ENCODE peak calls at places on chromosomes 12 and 14, in five cellular contexts. One of them, this sample, is unnamed. For H3K36me3, the result is how much of the 10 kb centered on the place peaks cover.

GRCh38 chr12:67797769-67798168 is 149.2 kb downstream of the DYRK2 start:
- DNase-seq in GM23338: no peak
- DNase-seq in GM23248: no peak
- DNase-seq in astrocyte: no peak
- DNase-seq in psoas muscle: no peak
- DNase-seq in this sample: no peak

GRCh38 chr14:46054526-46054925 is 597.1 kb downstream of the RPL10L start:
- DNase-seq in GM23248: peak
- DNase-seq in astrocyte: peak
- DNase-seq in GM23338: no peak
- DNase-seq in psoas muscle: no peak
- DNase-seq in this sample: no peak

GRCh38 chr12:6370994-6371754 is 4.2 kb downstream of the SCNN1A start:
- DNase-seq in astrocyte: peak
- DNase-seq in psoas muscle: peak
- DNase-seq in GM23248: peak
- DNase-seq in GM23338: peak
- DNase-seq in this sample: no peak

GRCh38 chr12:9730591-9730990 is 2.3 kb downstream of the CLECL1 start:
- DNase-seq in GM23248: no peak
- DNase-seq in astrocyte: no peak
- DNase-seq in psoas muscle: no peak
- DNase-seq in GM23338: no peak
- DNase-seq in this sample: no peak

GRCh38 chr14:74034572-74034971 is 15.4 kb downstream of the BBOF1 start:
- DNase-seq in psoas muscle: no peak
- DNase-seq in GM23248: no peak
- DNase-seq in GM23338: no peak
- DNase-seq in astrocyte: no peak
- DNase-seq in this sample: no peak

GRCh38 chr12:52949413-52950331 is 754 bp downstream of the KRT18 start:
- DNase-seq in GM23338: peak
- DNase-seq in psoas muscle: no peak
- DNase-seq in astrocyte: peak
- DNase-seq in GM23248: peak
- DNase-seq in this sample: no peak

GRCh38 chr14:53874704-53875103 is 81.9 kb downstream of the BMP4 start:
- DNase-seq in GM23338: no peak
- DNase-seq in astrocyte: no peak
- DNase-seq in psoas muscle: peak
- DNase-seq in GM23248: no peak
- DNase-seq in this sample: no peak

GRCh38 chr14:51424569-51425251 is 184.7 kb downstream of the TMX1 start:
- DNase-seq in GM23248: peak
- DNase-seq in psoas muscle: peak
- DNase-seq in astrocyte: peak
- DNase-seq in GM23338: peak
- DNase-seq in this sample: no peak

GRCh38 chr12:42609605-42610004 is 20.1 kb upstream of the PRICKLE1 start:
- DNase-seq in GM23248: peak
- DNase-seq in GM23338: no peak
- DNase-seq in psoas muscle: no peak
- DNase-seq in astrocyte: no peak
- DNase-seq in this sample: no peak

GRCh38 chr12:1553987-1554982 is 40.1 kb downstream of the FBXL14 start:
- DNase-seq in GM23248: no peak
- DNase-seq in psoas muscle: no peak
- DNase-seq in astrocyte: no peak
- DNase-seq in GM23338: no peak
- DNase-seq in this sample: no peak

GRCh38 chr12:123471374-123472068 is 13.6 kb downstream of the SNRNP35 start:
- DNase-seq in psoas muscle: peak
- DNase-seq in astrocyte: peak
- DNase-seq in GM23338: no peak
- DNase-seq in GM23248: peak
- DNase-seq in this sample: peak

GRCh38 chr12:124397807-124398577 is 103.1 kb downstream of the RFLNA start:
- DNase-seq in psoas muscle: peak
- DNase-seq in astrocyte: no peak
- DNase-seq in GM23248: peak
- DNase-seq in GM23338: no peak
- DNase-seq in this sample: no peak

GRCh38 chr12:132539016-132539773 is 49.2 kb downstream of the FBRSL1 start:
- DNase-seq in GM23338: no peak
- DNase-seq in psoas muscle: no peak
- DNase-seq in GM23248: no peak
- DNase-seq in astrocyte: no peak
- DNase-seq in this sample: no peak

GRCh38 chr12:51011960-51012359 is 14.2 kb downstream of the SLC11A2 start:
- DNase-seq in astrocyte: no peak
- DNase-seq in psoas muscle: no peak
- DNase-seq in GM23338: no peak
- DNase-seq in GM23248: peak
- DNase-seq in this sample: no peak

GRCh38 chr14:27370775-27371174 is 772.9 kb upstream of the NOVA1 start:
- DNase-seq in astrocyte: no peak
- DNase-seq in GM23338: no peak
- DNase-seq in psoas muscle: no peak
- DNase-seq in GM23248: no peak
- DNase-seq in this sample: no peak

GRCh38 chr12:14394317-14395058 is 29.0 kb downstream of the ATF7IP start:
- DNase-seq in GM23248: peak
- DNase-seq in psoas muscle: no peak
- DNase-seq in GM23338: peak
- DNase-seq in astrocyte: peak
- DNase-seq in this sample: no peak

GRCh38 chr12:113298861-113299545 is 35.9 kb downstream of the SLC8B1 start:
- DNase-seq in GM23338: no peak
- DNase-seq in GM23248: peak
- DNase-seq in psoas muscle: peak
- DNase-seq in astrocyte: peak
- DNase-seq in this sample: peak

GRCh38 chr14:50599700-50600444 is 39.9 kb downstream of the ATL1 start:
- DNase-seq in GM23248: peak
- DNase-seq in astrocyte: peak
- DNase-seq in GM23338: peak
- DNase-seq in psoas muscle: no peak
- DNase-seq in this sample: no peak

GRCh38 chr14:21467620-21468019 is 9.1 kb downstream of the RAB2B start:
- DNase-seq in astrocyte: peak
- DNase-seq in GM23248: peak
- DNase-seq in psoas muscle: no peak
- DNase-seq in GM23338: no peak
- DNase-seq in this sample: no peak

GRCh38 chr14:69941768-69942742 is 62.8 kb downstream of the SMOC1 start:
- DNase-seq in GM23338: no peak
- DNase-seq in astrocyte: no peak
- DNase-seq in GM23248: no peak
- DNase-seq in psoas muscle: no peak
- DNase-seq in this sample: no peak

GRCh38 chr14:34700622-34701130 is 13.7 kb downstream of the CFL2 start:
- DNase-seq in psoas muscle: no peak
- DNase-seq in GM23248: peak
- DNase-seq in astrocyte: no peak
- DNase-seq in GM23338: no peak
- DNase-seq in this sample: no peak

GRCh38 chr12:106629797-106630669 is 47.2 kb downstream of the RFX4 start:
- DNase-seq in GM23248: peak
- DNase-seq in GM23338: no peak
- DNase-seq in astrocyte: peak
- DNase-seq in psoas muscle: no peak
- DNase-seq in this sample: no peak

GRCh38 chr14:103949386-103949785 is 7.1 kb upstream of the RD3L start:
- DNase-seq in GM23338: no peak
- DNase-seq in GM23248: no peak
- DNase-seq in psoas muscle: no peak
- DNase-seq in astrocyte: no peak
- DNase-seq in this sample: no peak

GRCh38 chr12:52584156-52584682 is 10.6 kb upstream of the KRT74 start:
- DNase-seq in GM23248: no peak
- DNase-seq in astrocyte: no peak
- DNase-seq in psoas muscle: no peak
- DNase-seq in GM23338: no peak
- DNase-seq in this sample: no peak

GRCh38 chr12:79046021-79046420 is 181.4 kb downstream of the SYT1 start:
- DNase-seq in psoas muscle: no peak
- DNase-seq in astrocyte: no peak
- DNase-seq in GM23248: no peak
- DNase-seq in GM23338: no peak
- DNase-seq in this sample: no peak

GRCh38 chr12:1865284-1865866 is 45.0 kb downstream of the LRTM2 start:
- DNase-seq in psoas muscle: no peak
- DNase-seq in GM23338: peak
- DNase-seq in GM23248: no peak
- DNase-seq in astrocyte: no peak
- DNase-seq in this sample: no peak

GRCh38 chr12:1993341-1993740 is 10.9 kb downstream of the DCP1B start:
- DNase-seq in GM23248: peak
- DNase-seq in astrocyte: peak
- DNase-seq in GM23338: no peak
- DNase-seq in psoas muscle: no peak
- DNase-seq in this sample: no peak

GRCh38 chr14:81452766-81453165 is 52.6 kb upstream of the STON2 start:
- DNase-seq in psoas muscle: no peak
- DNase-seq in GM23248: peak
- DNase-seq in GM23338: no peak
- DNase-seq in astrocyte: no peak
- DNase-seq in this sample: no peak

DNA sequence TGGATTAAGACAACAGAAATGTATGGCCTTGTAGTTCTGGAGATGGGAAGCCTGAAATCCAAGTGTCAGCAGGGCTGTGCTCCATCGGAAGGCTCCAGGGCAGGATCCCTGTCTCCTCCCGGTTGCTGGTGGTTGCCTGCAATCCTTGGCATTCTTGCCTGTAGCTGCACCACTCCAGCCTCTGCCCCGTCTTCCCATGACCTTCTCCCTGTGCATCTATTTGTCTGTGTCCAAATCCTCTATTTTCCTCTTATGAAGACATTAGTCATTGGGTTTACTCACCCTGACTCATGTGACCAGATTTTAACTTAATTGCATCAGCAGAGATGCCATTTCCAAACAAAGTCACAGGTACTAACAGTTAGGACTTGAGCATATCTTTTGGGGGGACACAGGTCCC is 15.1 kb downstream of the TUNAR start:
- DNase-seq in GM23338: no peak
- DNase-seq in psoas muscle: no peak
- DNase-seq in GM23248: peak
- DNase-seq in astrocyte: peak
- DNase-seq in this sample: no peak
- H3K27ac ChIP-seq in GM23338: no peak
- H3K27ac ChIP-seq in psoas muscle: no peak
- H3K27ac ChIP-seq in GM23248: peak
- H3K27ac ChIP-seq in astrocyte: peak
- H3K27ac ChIP-seq in this sample: no peak

DNA sequence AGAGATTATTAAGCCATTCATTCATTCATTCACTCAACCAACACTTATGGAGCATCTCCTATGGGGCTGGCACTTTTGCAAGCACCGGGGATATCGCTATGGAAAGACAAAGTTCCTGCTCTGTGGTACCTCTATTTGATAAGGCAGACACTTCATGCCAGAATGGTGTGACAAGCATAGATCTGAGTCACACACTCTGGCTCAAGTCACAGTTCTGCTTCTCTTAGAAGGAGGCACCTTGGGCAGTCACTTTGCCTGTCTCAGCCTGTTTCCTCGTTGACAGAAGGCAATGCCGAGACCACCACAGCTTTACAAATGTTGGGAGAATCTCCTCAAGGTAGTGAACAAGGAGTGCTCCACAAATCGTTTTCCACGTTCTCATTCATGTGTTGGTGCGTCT is 205.2 kb downstream of the SLC41A2 start:
- DNase-seq in GM23338: no peak
- DNase-seq in astrocyte: no peak
- DNase-seq in GM23248: no peak
- DNase-seq in psoas muscle: no peak
- DNase-seq in this sample: no peak
- H3K36me3 ChIP-seq in GM23338: under half
- H3K36me3 ChIP-seq in astrocyte: under half
- H3K36me3 ChIP-seq in GM23248: under half
- H3K36me3 ChIP-seq in psoas muscle: under half
- H3K36me3 ChIP-seq in this sample: under half

GRCh38 chr12:114697246-114697716 is 13.3 kb upstream of the TBX3 start:
- DNase-seq in psoas muscle: no peak
- DNase-seq in GM23338: no peak
- DNase-seq in astrocyte: no peak
- DNase-seq in GM23248: no peak
- DNase-seq in this sample: no peak

GRCh38 chr12:114696443-114697245 is 12.7 kb upstream of the TBX3 start:
- DNase-seq in GM23248: no peak
- DNase-seq in astrocyte: no peak
- DNase-seq in psoas muscle: no peak
- DNase-seq in GM23338: no peak
- DNase-seq in this sample: no peak

GRCh38 chr12:114697741-114698565 is 14.0 kb upstream of the TBX3 start:
- DNase-seq in psoas muscle: no peak
- DNase-seq in GM23248: peak
- DNase-seq in astrocyte: no peak
- DNase-seq in GM23338: no peak
- DNase-seq in this sample: no peak

GRCh38 chr12:114700392-114701103 is 16.6 kb upstream of the TBX3 start:
- DNase-seq in psoas muscle: no peak
- DNase-seq in astrocyte: no peak
- DNase-seq in GM23248: no peak
- DNase-seq in GM23338: no peak
- DNase-seq in this sample: no peak

GRCh38 chr12:114698566-114699163 is 14.7 kb upstream of the TBX3 start:
- DNase-seq in astrocyte: no peak
- DNase-seq in psoas muscle: no peak
- DNase-seq in GM23338: peak
- DNase-seq in GM23248: no peak
- DNase-seq in this sample: no peak
- H3K4me3 ChIP-seq in astrocyte: no peak
- H3K4me3 ChIP-seq in psoas muscle: no peak
- H3K4me3 ChIP-seq in GM23338: peak
- H3K4me3 ChIP-seq in GM23248: peak
- H3K4me3 ChIP-seq in this sample: peak

DNA sequence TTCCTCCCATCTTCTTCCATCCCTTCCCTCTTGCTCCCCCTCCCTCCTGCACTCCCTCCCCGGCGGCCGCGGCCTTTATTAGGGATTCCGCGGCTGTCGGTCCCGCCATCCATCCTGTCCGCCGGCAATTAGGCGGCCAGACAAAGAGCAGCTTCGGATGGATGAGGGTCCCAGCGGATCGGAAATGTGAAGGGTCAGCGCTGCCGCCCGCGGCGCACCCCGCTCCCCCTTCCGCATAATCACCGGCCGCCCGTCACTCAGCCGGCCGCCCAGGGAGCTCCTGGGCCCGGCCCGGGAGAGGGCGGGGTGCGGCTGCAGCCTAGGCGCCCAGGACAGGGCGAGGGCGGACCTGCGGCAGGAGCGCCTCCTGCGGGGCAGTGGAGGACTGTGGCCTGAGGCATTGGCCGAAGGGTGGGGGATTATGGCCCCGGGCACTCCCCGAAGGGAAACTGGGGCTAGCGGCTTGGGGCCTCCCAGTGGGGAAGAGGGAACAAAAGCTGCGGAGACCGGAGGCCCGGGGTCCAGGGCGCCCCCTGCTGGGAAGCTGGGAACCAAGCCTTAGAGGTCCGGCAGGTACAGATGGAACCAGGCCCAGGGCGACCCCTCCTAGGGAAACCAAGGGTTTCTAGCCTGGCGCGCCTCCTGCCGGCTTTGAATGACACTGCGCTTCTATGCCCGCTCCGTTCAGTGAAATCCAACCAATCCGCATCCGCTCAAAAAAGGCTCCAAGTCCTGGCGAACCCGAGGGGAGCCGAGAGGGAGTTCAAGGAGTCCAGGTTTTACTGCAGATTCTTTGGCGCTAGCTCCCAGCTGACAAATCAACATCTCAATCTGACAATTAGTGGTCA is 4.4 kb upstream of the DNAJC22 start:
- DNase-seq in psoas muscle: peak
- DNase-seq in GM23248: peak
- DNase-seq in GM23338: peak
- DNase-seq in astrocyte: peak
- DNase-seq in this sample: peak
- H3K27ac ChIP-seq in psoas muscle: no peak
- H3K27ac ChIP-seq in GM23248: no peak
- H3K27ac ChIP-seq in GM23338: no peak
- H3K27ac ChIP-seq in astrocyte: no peak
- H3K27ac ChIP-seq in this sample: no peak